ENCODE peak calls at places on chromosomes 12 and 14, in four cellular contexts. T is IMR-90, R is dorsolateral prefrontal cortex, U is ovary. C is an unnamed sample.

GRCh38 chr12:96327889-96328288 is 72.3 kb downstream of the CDK17 start:
- DNase-seq in R (no peak), T (no peak), U (no peak), C (peak)

GRCh38 chr12:99619389-99620158 is 28.0 kb upstream of the GARIN6 start:
- DNase-seq in U (no peak), T (peak), R (no peak), C (peak)

GRCh38 chr14:95273041-95273978 is 46.4 kb downstream of the CLMN start:
- DNase-seq in R (no peak), T (no peak), U (no peak), C (no peak)

GRCh38 chr12:57454213-57454565 is 918 bp upstream of the INHBE start:
- DNase-seq in R (no peak), T (no peak), U (no peak), C (no peak)

GRCh38 chr12:43602738-43603137 is 50.7 kb upstream of the ADAMTS20 start:
- DNase-seq in U (no peak), T (no peak), R (no peak), C (no peak)

GRCh38 chr12:70560671-70561070 is 76.6 kb downstream of the PTPRB start:
- DNase-seq in T (no peak), U (no peak), R (no peak), C (peak)

GRCh38 chr12:50212071-50212467 is 44.9 kb upstream of the CERS5 start:
- DNase-seq in R (no peak), T (no peak), U (no peak), C (no peak)

GRCh38 chr12:72276212-72276865 is 4.2 kb downstream of the TRHDE start:
- DNase-seq in R (no peak), U (no peak), T (no peak), C (no peak)

GRCh38 chr14:74516451-74517155 is 23.0 kb downstream of the ISCA2 start:
- DNase-seq in R (no peak), U (no peak), T (peak), C (peak)

GRCh38 chr14:50064993-50065392 is 51.4 kb downstream of the VCPKMT start:
- DNase-seq in U (no peak), R (no peak), T (no peak), C (peak)

GRCh38 chr12:70176290-70176689 is 66.9 kb upstream of the CNOT2 start:
- DNase-seq in R (no peak), T (no peak), U (no peak), C (peak)

GRCh38 chr14:93073833-93074769 is 41.6 kb downstream of the ITPK1 start:
- DNase-seq in U (no peak), R (no peak), T (peak), C (peak)

GRCh38 chr14:57061009-57061711 is 207.5 kb downstream of the EXOC5 start:
- DNase-seq in R (no peak), U (no peak), T (no peak), C (no peak)

GRCh38 chr12:49365542-49365941 is 1.7 kb upstream of the SPATS2 start:
- DNase-seq in U (no peak), R (no peak), T (peak), C (peak)

GRCh38 chr12:80186727-80187217 is 87.4 kb downstream of the OTOGL start:
- DNase-seq in T (peak), U (peak), R (no peak), C (peak)

GRCh38 chr14:20662968-20663731 is 21.2 kb upstream of the RNASE4 start:
- DNase-seq in R (no peak), T (peak), U (peak), C (peak)

GRCh38 chr12:56234746-56235436 is 5.0 kb downstream of the SLC39A5 start:
- DNase-seq in U (no peak), R (no peak), T (no peak), C (peak)

GRCh38 chr14:29710015-29710414 is 217.6 kb downstream of the PRKD1 start:
- DNase-seq in U (no peak), R (no peak), T (peak), C (no peak)

GRCh38 chr12:94553130-94553519 is 93.5 kb upstream of the CEP83 start:
- DNase-seq in U (peak), T (peak), R (peak), C (peak)

GRCh38 chr12:91316161-91316759 is 133.6 kb upstream of the DCN start:
- DNase-seq in T (peak), U (no peak), R (no peak), C (no peak)

GRCh38 chr14:92456215-92457017 is 57.2 kb upstream of the RIN3 start:
- DNase-seq in R (no peak), U (no peak), T (peak), C (peak)

GRCh38 chr12:31482816-31483215 is 108.1 kb downstream of the DENND5B start:
- DNase-seq in U (no peak), R (no peak), T (peak), C (peak)

GRCh38 chr14:104290756-104291122 is 152.4 kb downstream of the KIF26A start:
- DNase-seq in U (peak), T (no peak), R (peak), C (no peak)

GRCh38 chr12:3489057-3489456 is 1.9 kb upstream of the PRMT8 start:
- DNase-seq in R (peak), T (no peak), U (no peak), C (peak)

GRCh38 chr14:96205059-96205993 is 687 bp downstream of the BDKRB2 start:
- DNase-seq in T (no peak), U (no peak), R (no peak), C (peak)

GRCh38 chr14:91996951-91997371 is 42.9 kb downstream of the TRIP11 start:
- DNase-seq in T (peak), R (no peak), U (no peak), C (peak)

GRCh38 chr12:120437735-120438494 is at the start of gene COX6A1:
- DNase-seq in T (peak), R (peak), U (peak), C (peak)

GRCh38 chr14:104992501-104992900 is 6.9 kb downstream of the CLBA1 start:
- DNase-seq in T (no peak), U (no peak), R (no peak), C (no peak)

GRCh38 chr12:85076688-85077430 is 40.7 kb downstream of the LRRIQ1 start:
- DNase-seq in R (no peak), T (peak), U (no peak), C (peak)

GRCh38 chr14:85762523-85762922 is 232.6 kb downstream of the FLRT2 start:
- DNase-seq in U (no peak), R (no peak), T (no peak), C (no peak)
- TF ChIP-seq CTCF in U (no peak), R (no peak), T (no peak), C (no peak)

GRCh38 chr12:113470871-113471618 is 626 bp downstream of the LHX5 start:
- DNase-seq in R (no peak), T (no peak), U (no peak), C (no peak)

GRCh38 chr12:113473942-113474341 is 2.3 kb upstream of the LHX5 start:
- DNase-seq in U (no peak), R (no peak), T (no peak), C (no peak)

GRCh38 chr12:113471619-113472171 is at the start of gene LHX5:
- DNase-seq in R (no peak), U (no peak), T (peak), C (peak)

GRCh38 chr12:113473400-113473799 is 1.7 kb upstream of the LHX5 start:
- DNase-seq in T (no peak), R (no peak), U (no peak), C (no peak)

GRCh38 chr12:113472191-113473190 is 820 bp upstream of the LHX5 start:
- DNase-seq in U (no peak), T (no peak), R (no peak), C (no peak)
- H3K4me3 ChIP-seq in U (no peak), T (no peak), R (no peak), C (no peak)

GRCh38 chr12:8680533-8680932 is 17.3 kb upstream of the RIMKLB start:
- DNase-seq in T (no peak), U (no peak), R (no peak), C (no peak)
- TF ChIP-seq CTCF in T (no peak), U (no peak), R (peak), C (no peak)

DNA sequence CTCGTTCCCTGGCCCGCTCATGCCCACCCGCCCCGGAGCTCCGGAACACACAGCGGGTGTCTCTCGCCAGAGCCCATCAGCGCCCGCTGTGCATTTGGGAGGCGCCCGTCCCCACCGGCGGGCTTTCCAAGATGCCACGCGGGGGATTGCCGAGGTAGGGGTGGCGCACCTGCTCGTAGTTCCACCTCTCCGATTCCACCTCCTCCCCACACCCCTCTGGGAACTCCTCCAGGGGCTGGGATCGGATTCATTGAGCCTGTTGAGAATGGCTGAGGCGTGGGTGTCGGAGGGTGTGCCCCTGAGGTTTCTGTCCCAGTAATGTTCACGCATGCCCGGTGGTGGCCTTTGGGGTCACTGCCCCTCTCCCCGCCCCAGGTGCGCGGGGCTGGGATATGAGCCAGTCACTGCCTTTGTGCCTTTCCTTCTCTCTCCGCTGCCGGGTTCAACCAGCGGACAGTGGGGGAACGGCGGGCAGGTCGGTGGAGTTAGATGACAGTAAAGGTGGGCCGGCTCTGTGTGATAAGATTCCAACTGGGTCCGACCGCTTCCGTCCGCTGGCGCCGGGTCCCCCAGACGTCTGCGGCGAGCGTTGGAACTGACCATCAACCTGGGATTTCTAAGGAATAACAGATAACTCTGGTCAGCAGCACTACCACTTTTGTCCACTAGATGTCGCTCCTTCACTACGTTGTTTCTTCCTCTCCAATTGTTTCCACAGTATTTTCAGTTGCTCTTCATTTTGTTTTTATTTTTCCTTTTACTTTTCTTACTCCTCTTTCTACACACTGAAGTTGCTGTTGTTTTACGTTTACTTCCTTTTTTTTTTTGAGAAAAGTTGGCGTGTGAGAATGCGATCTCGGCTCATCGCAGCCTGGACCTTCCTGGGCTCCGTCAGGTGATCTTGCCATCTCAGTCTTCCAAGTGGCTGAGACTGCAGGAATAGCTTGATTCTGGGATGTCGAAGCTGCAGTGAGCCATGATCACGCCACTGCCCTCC is 178.1 kb upstream of the ALG10B start:
- DNase-seq in T (peak), R (no peak), U (peak), C (peak)
- H3K4me3 ChIP-seq in T (peak), R (peak), U (peak), C (peak)

GRCh38 chr12:21939435-21939834 is 1.8 kb downstream of the ABCC9 start:
- DNase-seq in U (no peak), R (no peak), T (no peak), C (no peak)

GRCh38 chr12:21942377-21942703 is 1.1 kb upstream of the ABCC9 start:
- DNase-seq in R (no peak), T (no peak), U (no peak), C (no peak)

GRCh38 chr12:21940549-21940948 is 677 bp downstream of the ABCC9 start:
- DNase-seq in T (no peak), R (no peak), U (no peak), C (no peak)

GRCh38 chr12:21940972-21941521 is at the start of gene ABCC9:
- DNase-seq in R (peak), T (peak), U (peak), C (peak)

DNA sequence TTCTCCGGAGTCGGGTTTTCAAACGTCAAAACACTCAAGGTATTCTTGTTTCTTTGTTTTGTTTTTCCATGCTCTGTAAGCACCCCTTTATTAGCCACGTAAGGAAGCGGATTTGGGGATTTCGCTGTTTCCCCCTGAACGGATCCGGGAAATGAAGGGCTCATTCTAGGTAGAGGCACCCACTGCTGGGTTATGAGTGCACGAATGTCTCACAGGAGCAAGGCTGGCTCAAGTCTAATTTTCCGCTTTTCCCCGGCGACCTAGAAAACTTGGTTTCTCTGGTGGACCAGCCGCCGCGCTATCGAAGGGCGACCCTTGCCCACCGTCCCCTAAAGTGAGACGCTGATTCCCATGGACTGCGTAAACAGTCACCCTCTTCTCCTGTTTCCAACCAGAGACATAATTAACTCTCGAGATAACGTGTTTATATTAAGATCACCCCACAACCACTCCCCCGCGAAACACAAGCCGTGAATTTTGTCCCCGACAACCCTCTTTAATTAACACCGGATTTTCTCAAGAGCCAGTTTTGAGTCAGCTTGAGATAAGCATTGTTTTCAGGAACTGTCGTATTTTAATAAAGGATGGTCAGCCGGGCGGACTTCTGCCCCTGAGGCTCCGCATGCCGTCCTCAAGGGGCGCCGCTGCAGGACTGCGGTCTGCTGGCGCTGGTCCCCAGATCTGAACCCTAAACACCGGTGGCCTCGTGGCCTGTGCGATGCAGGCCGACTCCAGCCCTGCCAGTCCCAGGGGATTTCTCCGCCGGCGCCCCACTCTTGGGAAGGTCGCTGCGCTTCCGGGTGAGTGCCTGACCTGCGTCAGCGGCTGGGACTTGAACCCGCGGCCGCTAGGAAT is 523 bp upstream of the ABCC9 start:
- DNase-seq in R (peak), U (peak), T (peak), C (peak)
- TF ChIP-seq CTCF in R (peak), U (peak), T (peak), C (peak)

C was measured in epithelial cell of esophagus.